ENCODE peak calls at places on chromosomes 3 and 15, in six cellular contexts. S, Q, W, U, J and T are unnamed samples.

GRCh38 chr15:20271647-20272046 is 270.0 kb downstream of the GOLGA6L6 start:
- DNase-seq in S (no peak), Q (no peak), W (no peak), U (no peak), J (no peak), T (no peak)

GRCh38 chr3:191353022-191353777 is 22.9 kb upstream of the UTS2B start:
- DNase-seq in S (no peak), Q (no peak), W (no peak), U (no peak), J (peak), T (no peak)

GRCh38 chr15:47756872-47757271 is 39.6 kb downstream of the SEMA6D start:
- DNase-seq in S (no peak), Q (peak), W (peak), U (no peak), J (no peak), T (no peak)

GRCh38 chr3:133712017-133712416 is 34.2 kb upstream of the TF start:
- DNase-seq in S (no peak), Q (no peak), W (no peak), U (no peak), J (no peak), T (no peak)

GRCh38 chr3:4421121-4421520 is 45.9 kb downstream of the SUMF1 start:
- DNase-seq in S (no peak), Q (peak), W (peak), U (no peak), J (no peak), T (no peak)

GRCh38 chr15:32107477-32108080 is 77.3 kb downstream of the CHRNA7 start:
- DNase-seq in S (no peak), Q (no peak), W (no peak), U (no peak), J (no peak), T (no peak)

GRCh38 chr15:33553157-33553556 is 242.4 kb downstream of the RYR3 start:
- DNase-seq in S (no peak), Q (no peak), W (no peak), U (no peak), J (no peak), T (no peak)

GRCh38 chr3:177724020-177724638 is 526.8 kb upstream of the TBL1XR1 start:
- DNase-seq in S (no peak), Q (no peak), W (no peak), U (peak), J (no peak), T (no peak)

GRCh38 chr3:147807773-147808172 is 398.6 kb downstream of the ZIC1 start:
- DNase-seq in S (no peak), Q (peak), W (no peak), U (no peak), J (no peak), T (no peak)

GRCh38 chr3:113897373-113897777 is 50.4 kb upstream of the ZDHHC23 start:
- DNase-seq in S (no peak), Q (no peak), W (peak), U (no peak), J (no peak), T (no peak)

GRCh38 chr15:66944121-66944520 is 121.3 kb upstream of the SMAD3 start:
- DNase-seq in S (no peak), Q (no peak), W (no peak), U (no peak), J (no peak), T (no peak)

GRCh38 chr3:149267565-149267964 is 45.9 kb upstream of the CP start:
- DNase-seq in S (no peak), Q (no peak), W (no peak), U (no peak), J (no peak), T (no peak)

GRCh38 chr15:77266708-77267387 is 153.1 kb downstream of the PEAK1 start:
- DNase-seq in S (no peak), Q (peak), W (no peak), U (no peak), J (no peak), T (no peak)

GRCh38 chr3:42176635-42177034 is 85.5 kb downstream of the TRAK1 start:
- DNase-seq in S (no peak), Q (no peak), W (no peak), U (no peak), J (no peak), T (no peak)

GRCh38 chr3:71754610-71755253 is 1.1 kb downstream of the GPR27 start:
- DNase-seq in S (no peak), Q (no peak), W (no peak), U (no peak), J (no peak), T (no peak)

GRCh38 chr3:74273091-74273490 is 341.4 kb downstream of the CNTN3 start:
- DNase-seq in S (no peak), Q (peak), W (no peak), U (no peak), J (no peak), T (no peak)

GRCh38 chr3:36707623-36708409 is 56.5 kb downstream of the DCLK3 start:
- DNase-seq in S (no peak), Q (peak), W (peak), U (no peak), J (no peak), T (no peak)

GRCh38 chr15:81327526-81327925 is 3.6 kb upstream of the STARD5 start:
- DNase-seq in S (no peak), Q (peak), W (no peak), U (no peak), J (no peak), T (no peak)

GRCh38 chr3:57756528-57757401 is 656 bp downstream of the SLMAP start:
- DNase-seq in S (peak), Q (peak), W (no peak), U (peak), J (peak), T (no peak)

GRCh38 chr3:46667657-46668056 is 25.8 kb downstream of the ALS2CL start:
- DNase-seq in S (peak), Q (no peak), W (no peak), U (peak), J (no peak), T (no peak)

GRCh38 chr3:43754316-43754715 is 63.6 kb downstream of the ABHD5 start:
- DNase-seq in S (no peak), Q (peak), W (no peak), U (no peak), J (no peak), T (no peak)

GRCh38 chr3:32340639-32341365 is 50.9 kb upstream of the CMTM7 start:
- DNase-seq in S (no peak), Q (no peak), W (no peak), U (no peak), J (peak), T (no peak)

GRCh38 chr15:56040081-56041035 is 46.9 kb upstream of the NEDD4 start:
- DNase-seq in S (peak), Q (peak), W (peak), U (peak), J (peak), T (no peak)

GRCh38 chr3:14432996-14433572 is 30.7 kb downstream of the SLC6A6 start:
- DNase-seq in S (no peak), Q (no peak), W (no peak), U (no peak), J (no peak), T (no peak)

GRCh38 chr3:152591448-152592003 is 243.4 kb upstream of the P2RY1 start:
- DNase-seq in S (no peak), Q (no peak), W (no peak), U (no peak), J (no peak), T (no peak)

GRCh38 chr3:182482692-182483091 is 310.6 kb upstream of the ATP11B start:
- DNase-seq in S (no peak), Q (no peak), W (no peak), U (no peak), J (no peak), T (no peak)

GRCh38 chr3:189099505-189100290 is 72.1 kb upstream of the TPRG1 start:
- DNase-seq in S (peak), Q (no peak), W (no peak), U (peak), J (no peak), T (no peak)
- H3K27ac ChIP-seq in S (peak), Q (no peak), W (no peak), U (peak), J (no peak), T (no peak)

GRCh38 chr3:49855662-49856061 is 702 bp downstream of the TRAIP start:
- DNase-seq in S (no peak), Q (no peak), W (no peak), U (no peak), J (no peak), T (no peak)

GRCh38 chr3:49859576-49860305 is 3.4 kb upstream of the TRAIP start:
- DNase-seq in S (no peak), Q (no peak), W (no peak), U (no peak), J (no peak), T (no peak)

DNA sequence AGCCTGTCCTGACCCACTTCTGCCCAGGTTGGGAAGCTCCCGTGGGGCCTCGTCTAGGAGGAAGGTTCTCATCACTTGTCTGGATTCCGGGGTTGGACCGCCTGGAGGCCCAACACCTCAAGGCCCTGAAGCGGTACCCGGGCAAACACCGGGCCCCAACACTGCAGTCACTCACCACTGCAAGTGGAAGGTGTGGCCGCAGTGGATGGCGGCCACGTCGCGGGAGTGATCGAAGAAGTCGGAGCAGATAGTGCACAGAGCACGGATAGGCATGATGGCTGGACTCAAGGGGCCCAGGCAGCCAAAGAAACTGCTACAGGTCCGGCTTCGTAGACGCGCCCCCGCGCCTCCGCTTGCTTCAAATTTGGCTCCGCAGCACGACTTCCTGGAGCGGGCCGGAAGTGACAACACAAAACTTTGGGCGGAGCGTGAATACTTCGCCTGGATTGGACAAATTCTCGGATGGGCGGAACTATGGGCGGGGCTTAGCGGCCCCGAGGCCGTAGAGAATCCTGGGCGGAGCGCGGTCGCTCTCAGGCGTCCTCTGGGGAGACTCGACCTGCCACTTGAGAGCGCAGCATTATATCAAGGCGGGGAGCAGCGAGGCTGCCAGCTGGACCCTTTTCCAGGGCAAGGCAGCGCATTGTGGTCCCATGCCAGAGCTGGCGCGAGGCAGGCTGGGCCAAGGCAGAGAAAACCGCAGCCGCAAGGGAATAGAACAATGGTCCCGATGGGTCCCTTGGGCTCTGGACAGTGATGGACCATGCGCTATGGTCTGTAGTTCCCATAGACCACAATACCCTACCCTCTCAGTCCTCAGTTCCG is at the start of gene TRAIP:
- DNase-seq in S (peak), Q (peak), W (peak), U (peak), J (peak), T (peak)
- H3K27ac ChIP-seq in S (peak), Q (peak), W (peak), U (peak), J (peak), T (peak)

GRCh38 chr3:127988770-127989518 is 63.3 kb upstream of the SEC61A1 start:
- DNase-seq in S (no peak), Q (no peak), W (peak), U (no peak), J (no peak), T (no peak)

GRCh38 chr3:127992127-127992526 is 60.1 kb upstream of the SEC61A1 start:
- DNase-seq in S (no peak), Q (no peak), W (no peak), U (no peak), J (no peak), T (no peak)

GRCh38 chr3:127991251-127991650 is 61.0 kb upstream of the SEC61A1 start:
- DNase-seq in S (no peak), Q (no peak), W (no peak), U (no peak), J (no peak), T (no peak)

GRCh38 chr3:127990461-127990860 is 61.8 kb upstream of the SEC61A1 start:
- DNase-seq in S (no peak), Q (no peak), W (no peak), U (no peak), J (no peak), T (no peak)

DNA sequence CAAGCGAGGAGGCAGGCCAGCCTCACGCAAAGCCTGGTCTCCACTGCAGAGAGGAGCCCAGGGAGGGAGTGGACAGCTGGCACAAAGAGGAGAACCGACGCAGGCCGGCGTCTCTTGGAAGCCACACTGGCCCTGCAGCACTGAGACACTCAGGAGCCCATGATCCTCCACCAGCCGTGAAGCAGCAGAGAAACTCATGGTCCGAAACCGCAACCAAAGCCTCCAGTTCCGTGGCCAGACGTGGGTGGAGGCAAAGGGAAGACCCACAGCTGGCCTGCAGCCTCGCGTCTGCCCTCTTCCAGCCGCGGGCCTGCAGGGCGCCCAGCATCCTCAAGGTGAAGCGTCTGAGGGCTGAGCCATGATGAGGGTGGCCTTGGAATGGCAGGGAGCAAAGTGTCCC is 62.2 kb upstream of the SEC61A1 start:
- DNase-seq in S (no peak), Q (no peak), W (no peak), U (no peak), J (no peak), T (no peak)
- H3K27ac ChIP-seq in S (no peak), Q (no peak), W (no peak), U (no peak), J (no peak), T (no peak)

GRCh38 chr3:18447720-18448119 is 22.6 kb upstream of the SATB1 start:
- DNase-seq in S (no peak), Q (no peak), W (no peak), U (no peak), J (no peak), T (no peak)
- H3K27ac ChIP-seq in S (no peak), Q (no peak), W (no peak), U (no peak), J (no peak), T (no peak)

GRCh38 chr3:184771748-184772147 is 40.2 kb upstream of the VPS8 start:
- DNase-seq in S (peak), Q (no peak), W (no peak), U (no peak), J (no peak), T (no peak)
- H3K27ac ChIP-seq in S (no peak), Q (no peak), W (no peak), U (no peak), J (no peak), T (no peak)

DNA sequence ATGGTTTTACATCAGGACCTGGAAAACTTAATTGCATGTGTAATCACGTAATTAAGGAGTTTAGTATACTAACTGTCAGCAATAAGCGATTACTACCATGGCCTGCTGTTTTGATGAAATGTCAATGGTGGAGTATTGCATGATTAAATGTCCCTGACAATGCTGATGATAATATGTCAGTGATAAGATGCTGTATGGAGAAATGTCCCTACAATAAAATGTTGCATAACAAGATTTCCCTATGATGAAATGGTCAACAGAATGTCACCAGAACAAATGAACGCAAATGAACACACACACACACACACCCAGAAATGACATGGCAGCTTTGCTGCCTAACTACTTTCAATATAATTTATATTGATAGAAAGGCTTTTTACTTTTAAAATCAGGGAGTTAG is 169.8 kb upstream of the GBE1 start:
- DNase-seq in S (no peak), Q (no peak), W (no peak), U (no peak), J (no peak), T (no peak)
- H3K27ac ChIP-seq in S (no peak), Q (no peak), W (no peak), U (no peak), J (no peak), T (no peak)

GRCh38 chr3:60775956-60776355 is 475.3 kb downstream of the FHIT start:
- DNase-seq in S (no peak), Q (no peak), W (no peak), U (no peak), J (no peak), T (no peak)

GRCh38 chr3:60774617-60775016 is 476.6 kb downstream of the FHIT start:
- DNase-seq in S (no peak), Q (no peak), W (no peak), U (no peak), J (no peak), T (no peak)

GRCh38 chr3:60779637-60780036 is 471.6 kb downstream of the FHIT start:
- DNase-seq in S (no peak), Q (no peak), W (no peak), U (no peak), J (no peak), T (no peak)
- H3K27ac ChIP-seq in S (no peak), Q (no peak), W (no peak), U (no peak), J (no peak), T (no peak)

GRCh38 chr3:185264849-185265553 is 11.2 kb upstream of the EHHADH start:
- DNase-seq in S (no peak), Q (no peak), W (no peak), U (no peak), J (no peak), T (no peak)
- H3K27ac ChIP-seq in S (no peak), Q (no peak), W (no peak), U (no peak), J (no peak), T (no peak)

GRCh38 chr3:50320853-50321145 is 1.7 kb downstream of the HYAL2 start:
- DNase-seq in S (no peak), Q (no peak), W (no peak), U (no peak), J (no peak), T (no peak)
- H3K27ac ChIP-seq in S (peak), Q (peak), W (peak), U (peak), J (peak), T (peak)